ENCODE peak calls at places on chromosomes 12 and 14, in four cellular contexts. One of them, this sample, is unnamed.

GRCh38 chr12:132475304-132476037 is 14.5 kb upstream of the FBRSL1 start:
- DNase-seq in SK-N-SH: peak; percentile 83
- DNase-seq in H1: no peak
- DNase-seq in GM12878: no peak
- DNase-seq in this sample: no peak

GRCh38 chr12:110247340-110248095 is 33.5 kb upstream of the ATP2A2 start:
- DNase-seq in SK-N-SH: no peak
- DNase-seq in H1: no peak
- DNase-seq in GM12878: no peak
- DNase-seq in this sample: peak; percentile 89

GRCh38 chr12:21941522-21942376 is 523 bp upstream of the ABCC9 start:
- DNase-seq in SK-N-SH: peak; percentile 33
- DNase-seq in H1: no peak
- DNase-seq in GM12878: no peak
- DNase-seq in this sample: no peak

GRCh38 chr12:124426594-124427550 is 132.0 kb downstream of the RFLNA start:
- DNase-seq in SK-N-SH: no peak
- DNase-seq in H1: no peak
- DNase-seq in GM12878: no peak
- DNase-seq in this sample: no peak

GRCh38 chr14:73761621-73762355 is 47.6 kb upstream of the PNMA1 start:
- DNase-seq in SK-N-SH: no peak
- DNase-seq in H1: no peak
- DNase-seq in GM12878: no peak
- DNase-seq in this sample: no peak

GRCh38 chr12:64608901-64609542 is 1.3 kb upstream of the RASSF3 start:
- DNase-seq in SK-N-SH: peak; percentile 48
- DNase-seq in H1: no peak
- DNase-seq in GM12878: peak; percentile 58
- DNase-seq in this sample: peak; percentile 58

GRCh38 chr12:5200276-5201087 is 156.8 kb downstream of the KCNA5 start:
- DNase-seq in SK-N-SH: peak; percentile 64
- DNase-seq in H1: peak; percentile 58
- DNase-seq in GM12878: no peak
- DNase-seq in this sample: peak; percentile 18

GRCh38 chr14:69921052-69921451 is 41.8 kb downstream of the SMOC1 start:
- DNase-seq in SK-N-SH: no peak
- DNase-seq in H1: no peak
- DNase-seq in GM12878: no peak
- DNase-seq in this sample: no peak

GRCh38 chr12:5503774-5504173 is 71.9 kb downstream of the NTF3 start:
- DNase-seq in SK-N-SH: no peak
- DNase-seq in H1: no peak
- DNase-seq in GM12878: no peak
- DNase-seq in this sample: no peak

GRCh38 chr12:6899837-6900519 is 4.6 kb upstream of the LRRC23 start:
- DNase-seq in SK-N-SH: no peak
- DNase-seq in H1: no peak
- DNase-seq in GM12878: no peak
- DNase-seq in this sample: peak; percentile 78

GRCh38 chr12:74535536-74535935 is 2.1 kb upstream of the ATXN7L3B start:
- DNase-seq in SK-N-SH: no peak
- DNase-seq in H1: no peak
- DNase-seq in GM12878: no peak
- DNase-seq in this sample: no peak

GRCh38 chr12:81123611-81124010 is 45.7 kb downstream of the ACSS3 start:
- DNase-seq in SK-N-SH: no peak
- DNase-seq in H1: no peak
- DNase-seq in GM12878: no peak
- DNase-seq in this sample: no peak

GRCh38 chr14:73227812-73228781 is 9.2 kb upstream of the PAPLN start:
- DNase-seq in SK-N-SH: peak; percentile 41
- DNase-seq in H1: no peak
- DNase-seq in GM12878: no peak
- DNase-seq in this sample: peak; percentile 38

GRCh38 chr14:28057286-28058011 is 709.1 kb upstream of the FOXG1 start:
- DNase-seq in SK-N-SH: no peak
- DNase-seq in H1: no peak
- DNase-seq in GM12878: no peak
- DNase-seq in this sample: no peak

GRCh38 chr12:131034631-131035267 is 81.0 kb downstream of the ADGRD1 start:
- DNase-seq in SK-N-SH: no peak
- DNase-seq in H1: no peak
- DNase-seq in GM12878: no peak
- DNase-seq in this sample: no peak

GRCh38 chr14:100298551-100299237 is 7.5 kb downstream of the SLC25A29 start:
- DNase-seq in SK-N-SH: no peak
- DNase-seq in H1: no peak
- DNase-seq in GM12878: no peak
- DNase-seq in this sample: no peak

GRCh38 chr12:21891763-21892217 is 49.4 kb downstream of the ABCC9 start:
- DNase-seq in SK-N-SH: no peak
- DNase-seq in H1: no peak
- DNase-seq in GM12878: no peak
- DNase-seq in this sample: no peak

GRCh38 chr12:124588689-124589318 is 21.4 kb upstream of the NCOR2 start:
- DNase-seq in SK-N-SH: no peak
- DNase-seq in H1: no peak
- DNase-seq in GM12878: no peak
- DNase-seq in this sample: no peak

GRCh38 chr14:92472860-92473259 is 40.7 kb upstream of the RIN3 start:
- DNase-seq in SK-N-SH: no peak
- DNase-seq in H1: no peak
- DNase-seq in GM12878: no peak
- DNase-seq in this sample: no peak

GRCh38 chr12:112012775-112013600 is at the start of the genes ERP29 and TMEM116:
- DNase-seq in SK-N-SH: peak; percentile 100
- DNase-seq in H1: peak; percentile 97
- DNase-seq in GM12878: peak; percentile 98
- DNase-seq in this sample: peak; percentile 95

GRCh38 chr12:54463484-54463883 is 9.9 kb downstream of the GTSF1 start:
- DNase-seq in SK-N-SH: no peak
- DNase-seq in H1: no peak
- DNase-seq in GM12878: no peak
- DNase-seq in this sample: no peak

GRCh38 chr14:68807987-68808386 is 15.1 kb upstream of the ZFP36L1 start:
- DNase-seq in SK-N-SH: peak; percentile 27
- DNase-seq in H1: no peak
- DNase-seq in GM12878: no peak
- DNase-seq in this sample: no peak

GRCh38 chr12:29072631-29073030 is 76.4 kb upstream of the FAR2 start:
- DNase-seq in SK-N-SH: no peak
- DNase-seq in H1: no peak
- DNase-seq in GM12878: no peak
- DNase-seq in this sample: no peak

GRCh38 chr12:75725505-75726120 is 214.2 kb upstream of the KRR1 start:
- DNase-seq in SK-N-SH: no peak
- DNase-seq in H1: no peak
- DNase-seq in GM12878: no peak
- DNase-seq in this sample: no peak

GRCh38 chr14:73591690-73592448 is at the start of gene ACOT4:
- DNase-seq in SK-N-SH: peak; percentile 77
- DNase-seq in H1: no peak
- DNase-seq in GM12878: no peak
- DNase-seq in this sample: no peak

GRCh38 chr12:24470050-24470449 is 478.9 kb downstream of the BCAT1 start:
- DNase-seq in SK-N-SH: no peak
- DNase-seq in H1: no peak
- DNase-seq in GM12878: no peak
- DNase-seq in this sample: no peak

GRCh38 chr12:56565510-56566101 is 44.0 kb downstream of the RBMS2 start:
- DNase-seq in SK-N-SH: no peak
- DNase-seq in H1: no peak
- DNase-seq in GM12878: no peak
- DNase-seq in this sample: peak; percentile 54

GRCh38 chr12:57208946-57209282 is 7.7 kb upstream of the NXPH4 start:
- DNase-seq in SK-N-SH: no peak
- DNase-seq in H1: no peak
- DNase-seq in GM12878: no peak
- DNase-seq in this sample: no peak

GRCh38 chr12:117845271-117845904 is 123.4 kb downstream of the KSR2 start:
- DNase-seq in SK-N-SH: no peak
- DNase-seq in H1: no peak
- DNase-seq in GM12878: no peak
- DNase-seq in this sample: no peak

GRCh38 chr12:88339966-88340365 is 197.9 kb downstream of the TMTC3 start:
- DNase-seq in SK-N-SH: no peak
- DNase-seq in H1: no peak
- DNase-seq in GM12878: no peak
- DNase-seq in this sample: no peak

GRCh38 chr12:88339254-88339949 is 197.3 kb downstream of the TMTC3 start:
- DNase-seq in SK-N-SH: no peak
- DNase-seq in H1: no peak
- DNase-seq in GM12878: no peak
- DNase-seq in this sample: no peak

GRCh38 chr12:88336071-88336768 is 194.1 kb downstream of the TMTC3 start:
- DNase-seq in SK-N-SH: no peak
- DNase-seq in H1: no peak
- DNase-seq in GM12878: no peak
- DNase-seq in this sample: no peak

GRCh38 chr12:88338486-88338885 is 196.4 kb downstream of the TMTC3 start:
- DNase-seq in SK-N-SH: no peak
- DNase-seq in H1: no peak
- DNase-seq in GM12878: no peak
- DNase-seq in this sample: no peak

DNA sequence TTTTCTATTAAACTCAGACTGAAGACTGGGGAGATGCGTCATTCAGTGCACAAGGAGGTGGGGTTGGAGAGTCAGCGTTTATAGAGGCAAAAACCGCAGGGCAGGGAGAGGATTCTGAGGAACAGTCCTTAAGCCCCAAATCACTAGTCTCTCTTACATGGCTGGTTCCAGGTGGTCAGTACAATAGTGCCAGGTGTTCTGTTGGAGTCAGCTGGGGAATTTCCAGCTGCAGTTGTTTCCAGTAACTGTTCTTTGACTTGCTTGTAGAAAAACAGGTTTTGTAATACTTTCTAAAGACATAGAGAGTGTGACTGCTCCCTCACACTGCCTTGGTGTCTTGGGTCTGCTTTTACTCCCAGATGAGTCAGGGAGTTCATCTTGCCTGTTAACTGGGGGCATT is 192.2 kb downstream of the TMTC3 start:
- DNase-seq in SK-N-SH: no peak
- DNase-seq in H1: peak; percentile 3
- DNase-seq in GM12878: peak; percentile 15
- DNase-seq in this sample: no peak
- TF ChIP-seq TCF12 in SK-N-SH: no peak
- TF ChIP-seq TCF12 in H1: peak; percentile 96
- TF ChIP-seq TCF12 in GM12878: peak; percentile 94
- TF ChIP-seq TCF12 in this sample: no peak

DNA sequence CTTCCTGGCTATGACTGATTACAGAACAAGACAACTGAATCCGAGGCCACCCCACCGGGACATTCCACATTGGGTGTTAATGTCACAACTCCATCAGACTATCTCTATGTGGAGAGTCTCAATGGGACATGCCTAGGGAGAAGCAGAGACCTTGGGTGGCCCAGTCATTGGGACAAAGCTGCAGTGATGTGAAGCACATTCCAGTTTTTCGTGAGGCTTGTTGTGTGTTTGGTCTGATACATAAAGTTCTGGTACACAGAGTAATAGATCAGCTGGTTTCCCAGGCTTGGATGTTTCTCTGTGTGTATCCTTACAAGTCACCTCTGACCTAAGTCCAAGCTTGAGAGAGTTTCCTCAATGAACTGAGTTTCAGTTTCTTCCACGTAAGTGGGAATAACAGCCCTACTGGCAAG is 42.3 kb downstream of the CPM start:
- DNase-seq in SK-N-SH: no peak
- DNase-seq in H1: no peak
- DNase-seq in GM12878: no peak
- DNase-seq in this sample: no peak
- TF ChIP-seq EP300 in SK-N-SH: no peak
- TF ChIP-seq EP300 in H1: no peak
- TF ChIP-seq EP300 in GM12878: no peak
- TF ChIP-seq EP300 in this sample: no peak

GRCh38 chr14:102255401-102256190 is 49.4 kb downstream of the MOK start:
- DNase-seq in SK-N-SH: no peak
- DNase-seq in H1: no peak
- DNase-seq in GM12878: no peak
- DNase-seq in this sample: no peak
- TF ChIP-seq TCF12 in SK-N-SH: no peak
- TF ChIP-seq TCF12 in H1: no peak
- TF ChIP-seq TCF12 in GM12878: no peak
- TF ChIP-seq TCF12 in this sample: no peak

GRCh38 chr12:7994731-7995205 is 37.7 kb upstream of the FOXJ2 start:
- DNase-seq in SK-N-SH: no peak
- DNase-seq in H1: no peak
- DNase-seq in GM12878: no peak
- DNase-seq in this sample: no peak
- TF ChIP-seq EP300 in SK-N-SH: peak; percentile 48
- TF ChIP-seq EP300 in H1: no peak
- TF ChIP-seq EP300 in GM12878: no peak
- TF ChIP-seq EP300 in this sample: no peak